ENCODE peak calls at places on chromosome 21, in four cellular contexts. Q is tibial artery, J is GM12865, C is left ventricle myocardium inferior. A is an unnamed sample.

GRCh38 chr21:29647353-29647781 is 292.4 kb downstream of the GRIK1 start:
- DNase-seq in Q (no peak), J (no peak), C (no peak), A (peak; percentile 91)

GRCh38 chr21:46098303-46099141 is 610 bp downstream of the COL6A2 start:
- DNase-seq in Q (peak; percentile 25), J (no peak), C (peak; percentile 34), A (no peak)

GRCh38 chr21:46189213-46189958 is 5.1 kb upstream of the SPATC1L start:
- DNase-seq in Q (no peak), J (no peak), C (no peak), A (peak; percentile 64)

GRCh38 chr21:27219068-27219467 is 252.2 kb upstream of the ADAMTS5 start:
- DNase-seq in Q (peak; percentile 26), J (no peak), C (no peak), A (peak; percentile 89)

GRCh38 chr21:45522986-45523385 is 19.3 kb downstream of the SLC19A1 start:
- DNase-seq in Q (no peak), J (no peak), C (no peak), A (no peak)

GRCh38 chr21:45125347-45125746 is 51.0 kb downstream of the ADARB1 start:
- DNase-seq in Q (no peak), J (no peak), C (no peak), A (no peak)

GRCh38 chr21:45513003-45513706 is 29.1 kb downstream of the SLC19A1 start:
- DNase-seq in Q (no peak), J (no peak), C (peak; percentile 8), A (no peak)

GRCh38 chr21:35208810-35209517 is 159.9 kb upstream of the RUNX1 start:
- DNase-seq in Q (no peak), J (no peak), C (no peak), A (peak; percentile 72)

GRCh38 chr21:45818276-45818903 is 163.2 kb upstream of the COL6A1 start:
- DNase-seq in Q (no peak), J (peak; percentile 47), C (no peak), A (peak; percentile 81)

GRCh38 chr21:38477241-38477640 is 21.0 kb downstream of the ERG start:
- DNase-seq in Q (no peak), J (no peak), C (no peak), A (no peak)

GRCh38 chr21:39141502-39141901 is 41.7 kb downstream of the PSMG1 start:
- DNase-seq in Q (no peak), J (no peak), C (no peak), A (peak; percentile 49)

GRCh38 chr21:44911384-44912157 is 9.1 kb downstream of the ITGB2 start:
- DNase-seq in Q (peak; percentile 80), J (no peak), C (peak; percentile 82), A (no peak)

GRCh38 chr21:32770514-32771133 is 931 bp downstream of the PAXBP1 start:
- DNase-seq in Q (peak; percentile 24), J (peak; percentile 8), C (peak; percentile 18), A (peak; percentile 13)

GRCh38 chr21:24298040-24298439 is 1309.2 kb downstream of the MRPL39 start:
- DNase-seq in Q (no peak), J (no peak), C (no peak), A (no peak)

GRCh38 chr21:14686466-14687276 is 140.6 kb upstream of the SAMSN1 start:
- DNase-seq in Q (no peak), J (peak; percentile 88), C (no peak), A (peak; percentile 4)

GRCh38 chr21:29287383-29287782 is 11.3 kb upstream of the BACH1 start:
- DNase-seq in Q (no peak), J (peak; percentile 14), C (no peak), A (peak; percentile 49)

GRCh38 chr21:25188639-25189038 is 418.6 kb downstream of the MRPL39 start:
- DNase-seq in Q (no peak), J (peak; percentile 84), C (no peak), A (no peak)

GRCh38 chr21:14554948-14555347 is 8.8 kb upstream of the SAMSN1 start:
- DNase-seq in Q (no peak), J (no peak), C (no peak), A (peak; percentile 7)

GRCh38 chr21:34697826-34698225 is 29.0 kb downstream of the CLIC6 start:
- DNase-seq in Q (no peak), J (no peak), C (no peak), A (no peak)

GRCh38 chr21:41365377-41366107 is 3.7 kb downstream of the MX2 start:
- DNase-seq in Q (no peak), J (no peak), C (no peak), A (no peak)

GRCh38 chr21:41361786-41362604 is at the start of gene MX2:
- DNase-seq in Q (peak; percentile 71), J (peak; percentile 88), C (peak; percentile 77), A (peak; percentile 70)

GRCh38 chr21:41362605-41363369 is 960 bp downstream of the MX2 start:
- DNase-seq in Q (no peak), J (no peak), C (no peak), A (no peak)

GRCh38 chr21:41364308-41364707 is 2.5 kb downstream of the MX2 start:
- DNase-seq in Q (no peak), J (peak; percentile 41), C (no peak), A (no peak)

GRCh38 chr21:41363370-41364270 is 1.8 kb downstream of the MX2 start:
- DNase-seq in Q (no peak), J (no peak), C (no peak), A (no peak)
- H3K4me3 ChIP-seq in Q (no peak overlapping the region), J (peak overlapping the region; percentile 61), C (peak overlapping the region; percentile 63), A (no peak overlapping the region)

GRCh38 chr21:43269461-43269860 is 100.7 kb downstream of the CRYAA start:
- DNase-seq in Q (no peak), J (peak; percentile 52), C (peak; percentile 6), A (no peak)
- TF ChIP-seq CTCF in Q (no peak), J (peak; percentile 55), C (no peak), A (peak; percentile 20)

DNA sequence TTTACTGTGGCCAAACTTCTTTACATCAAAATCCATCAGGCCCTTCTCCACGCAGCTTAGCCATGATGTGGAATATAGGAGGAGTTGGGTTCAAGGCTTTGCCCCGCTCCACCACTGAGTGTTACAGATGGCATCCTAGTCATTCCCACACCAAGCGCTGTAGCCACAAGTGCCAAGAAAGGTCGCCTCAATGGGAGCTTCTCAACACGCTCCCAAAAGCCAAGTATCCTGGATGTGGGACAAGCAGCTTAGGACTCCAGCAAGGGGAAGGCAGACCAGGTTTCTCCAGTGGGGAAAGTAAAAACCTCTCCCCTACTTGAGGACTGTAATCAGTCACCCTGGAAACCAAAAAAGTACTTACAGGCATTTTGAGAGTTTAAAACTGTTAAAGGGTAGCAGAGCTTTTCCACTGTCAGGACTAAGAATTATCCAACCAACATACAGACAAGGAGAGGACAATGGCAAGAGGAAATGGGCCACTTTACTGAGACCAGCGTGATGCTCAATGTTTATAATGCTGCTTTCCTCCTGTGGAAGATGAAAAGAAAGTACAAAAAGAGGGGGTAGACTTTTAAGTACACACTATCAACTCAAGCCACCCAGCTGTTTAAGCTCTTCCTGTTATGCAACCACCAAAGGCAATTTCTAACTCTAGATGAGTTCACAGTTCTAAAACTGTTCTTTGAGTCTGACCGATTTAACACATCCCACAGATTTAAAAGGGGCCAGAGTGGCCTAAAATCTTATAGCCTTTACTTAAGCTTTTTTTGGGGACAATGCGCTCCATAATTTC is 120.7 kb upstream of the KRTAP19-8 start:
- DNase-seq in Q (no peak), J (no peak), C (no peak), A (peak; percentile 63)
- H3K4me3 ChIP-seq in Q (no peak overlapping the region), J (no peak overlapping the region), C (no peak overlapping the region), A (no peak overlapping the region)

GRCh38 chr21:20877976-20878375 is 120.2 kb upstream of the NCAM2 start:
- DNase-seq in Q (no peak), J (no peak), C (no peak), A (no peak)

DNA sequence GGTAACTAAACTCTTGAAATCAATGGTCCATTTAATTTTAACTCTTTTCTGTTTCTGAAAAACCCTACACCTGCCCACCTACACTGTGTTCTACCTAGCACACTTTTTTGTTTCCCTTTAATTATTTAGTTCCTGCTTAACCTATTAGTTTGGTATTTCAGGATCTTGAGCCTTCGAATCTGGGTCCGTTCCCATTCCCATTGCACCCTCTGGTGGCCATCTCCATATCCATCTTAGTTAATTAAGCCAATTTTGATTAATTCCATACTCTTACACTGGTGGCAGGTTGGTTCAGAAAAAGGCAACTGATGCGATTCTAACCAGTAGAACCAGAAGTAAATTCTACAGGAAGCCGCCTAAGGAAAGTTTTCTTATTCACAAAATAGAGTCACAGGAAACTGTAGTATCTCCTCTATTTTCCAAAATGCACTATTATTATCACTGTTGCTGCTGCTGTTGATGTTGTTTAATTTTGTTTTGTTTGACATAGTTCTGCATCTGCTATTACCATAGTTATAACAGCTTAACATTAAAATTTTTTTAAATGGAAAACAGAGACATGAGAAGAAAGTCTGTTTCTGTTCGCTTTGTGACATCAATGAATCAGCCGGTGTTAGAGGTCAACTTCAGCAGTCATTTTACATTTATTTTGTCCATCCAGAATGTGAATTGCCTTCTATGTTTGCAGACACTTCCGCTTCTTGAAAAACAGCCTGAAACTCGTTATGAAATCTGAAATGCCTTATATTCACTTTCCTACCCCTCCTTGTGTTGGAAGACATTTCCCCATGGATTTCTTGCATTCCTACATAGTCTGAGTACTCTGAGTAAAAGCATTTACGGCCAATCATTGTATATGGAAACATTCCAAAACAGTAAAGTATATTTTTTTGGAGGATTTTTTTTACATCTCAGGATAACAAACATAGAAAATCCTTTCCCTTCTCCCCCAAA is 115.5 kb upstream of the NCAM2 start:
- DNase-seq in Q (no peak), J (peak; percentile 6), C (no peak), A (peak; percentile 27)
- TF ChIP-seq CTCF in Q (peak; percentile 5), J (peak; percentile 8), C (peak; percentile 54), A (peak; percentile 46)

GRCh38 chr21:36257657-36258056 is 62.3 kb upstream of the MORC3 start:
- DNase-seq in Q (no peak), J (no peak), C (no peak), A (no peak)

GRCh38 chr21:36250423-36251075 is 69.4 kb upstream of the MORC3 start:
- DNase-seq in Q (no peak), J (no peak), C (no peak), A (no peak)

GRCh38 chr21:36255650-36256047 is 64.3 kb upstream of the MORC3 start:
- DNase-seq in Q (no peak), J (peak; percentile 80), C (no peak), A (no peak)

GRCh38 chr21:36249576-36250422 is 70.2 kb upstream of the MORC3 start:
- DNase-seq in Q (no peak), J (no peak), C (no peak), A (no peak)

DNA sequence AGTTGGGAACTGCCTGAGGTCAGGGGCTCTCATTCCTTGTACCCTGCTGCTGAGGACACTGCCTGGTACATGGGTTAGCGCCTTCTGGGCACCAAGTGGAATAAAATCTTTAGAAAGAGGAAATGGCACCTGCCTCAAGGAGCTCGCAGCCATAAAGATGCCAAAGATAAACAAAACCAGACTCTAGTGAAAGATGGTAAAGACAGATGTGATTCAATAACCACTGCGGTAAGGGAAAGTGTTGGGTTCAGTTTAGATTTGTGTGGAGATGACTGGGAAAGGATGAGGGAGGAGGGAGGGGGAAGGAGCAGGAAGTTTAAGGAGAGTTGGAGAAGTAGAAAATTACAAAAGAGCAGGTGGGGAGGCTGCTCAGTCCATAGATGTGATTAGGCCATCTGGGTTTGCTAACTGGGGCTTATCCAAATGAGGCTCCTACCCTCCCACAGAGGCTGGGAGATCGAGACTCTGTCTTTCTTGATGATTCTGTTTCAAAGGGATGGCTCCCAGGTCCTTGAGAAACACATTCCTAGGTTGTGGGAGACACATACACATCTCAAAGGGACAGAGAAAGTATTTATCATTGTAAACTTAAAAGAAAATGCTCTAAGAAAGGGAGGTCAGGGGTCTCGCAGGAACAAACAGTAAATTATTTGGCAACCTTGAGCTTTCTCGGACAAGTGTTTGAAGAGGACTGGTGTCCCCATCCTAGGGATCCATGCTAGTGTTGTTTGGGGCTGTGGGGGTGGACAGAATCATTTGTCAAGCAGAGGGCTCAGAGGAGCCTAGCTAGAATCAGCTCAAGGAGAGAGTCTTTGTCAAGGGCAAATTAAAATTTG is 65.7 kb upstream of the MORC3 start:
- DNase-seq in Q (no peak), J (peak; percentile 28), C (no peak), A (no peak)
- H3K4me3 ChIP-seq in Q (no peak overlapping the region), J (no peak overlapping the region), C (no peak overlapping the region), A (no peak overlapping the region)

A was measured in fibroblast of pulmonary artery.